ENCODE peak calls at places on chromosomes 1 and 21, in five cellular contexts. U is SK-N-SH, K is K562, T is GM12878, I is A549. H is an unnamed sample.

GRCh38 chr1:167935252-167936067 is 1.0 kb upstream of the DCAF6 start:
- DNase-seq in K (peak), T (no peak), I (peak), U (peak), H (peak)

GRCh38 chr1:94646786-94647555 is 105.4 kb upstream of the F3 start:
- DNase-seq in T (no peak), I (no peak), K (no peak), U (no peak), H (peak)

GRCh38 chr1:147600119-147601111 is 59.1 kb downstream of the BCL9 start:
- DNase-seq in K (peak), I (peak), T (no peak), U (no peak), H (peak)

GRCh38 chr21:16829532-16829931 is 683.3 kb upstream of the CXADR start:
- DNase-seq in K (no peak), T (no peak), I (no peak), U (no peak), H (no peak)

GRCh38 chr1:158274797-158275196 is 14.9 kb upstream of the CD1C start:
- DNase-seq in I (no peak), T (no peak), K (no peak), U (no peak), H (no peak)

GRCh38 chr1:221478050-221478949 is 263.6 kb downstream of the DUSP10 start:
- DNase-seq in T (peak), U (peak), K (peak), I (peak), H (peak)

GRCh38 chr1:206568256-206568655 is 44.0 kb downstream of the EIF2D start:
- DNase-seq in I (no peak), T (no peak), U (no peak), K (no peak), H (no peak)

GRCh38 chr1:153946622-153947246 is at the start of gene DENND4B:
- DNase-seq in K (peak), I (peak), T (no peak), U (peak), H (peak)

GRCh38 chr1:31133368-31133767 is 67.9 kb upstream of the PUM1 start:
- DNase-seq in T (no peak), I (no peak), U (no peak), K (no peak), H (no peak)

GRCh38 chr1:228210076-228210651 is 2.3 kb downstream of the OBSCN start:
- DNase-seq in I (peak), T (no peak), U (no peak), K (no peak), H (no peak)

GRCh38 chr1:100482748-100483147 is 55.2 kb upstream of the GPR88 start:
- DNase-seq in K (no peak), T (no peak), U (no peak), I (no peak), H (no peak)

GRCh38 chr1:100482167-100482566 is 55.8 kb upstream of the GPR88 start:
- DNase-seq in K (no peak), I (no peak), T (no peak), U (no peak), H (no peak)

GRCh38 chr1:100479620-100480338 is 58.2 kb upstream of the GPR88 start:
- DNase-seq in K (no peak), I (no peak), U (no peak), T (no peak), H (no peak)

GRCh38 chr1:100483230-100483629 is 54.7 kb upstream of the GPR88 start:
- DNase-seq in T (no peak), K (no peak), I (no peak), U (no peak), H (no peak)

GRCh38 chr1:100481320-100481719 is 56.6 kb upstream of the GPR88 start:
- DNase-seq in U (no peak), K (no peak), I (no peak), T (no peak), H (no peak)
- TF ChIP-seq RCOR1 in U (no peak), K (no peak), I (no peak), T (no peak), H (no peak)

GRCh38 chr1:81976539-81976938 is 175.8 kb downstream of the ADGRL2 start:
- DNase-seq in I (no peak), U (no peak), K (no peak), T (no peak), H (no peak)

GRCh38 chr1:81974222-81974841 is 173.6 kb downstream of the ADGRL2 start:
- DNase-seq in K (no peak), I (no peak), U (no peak), T (no peak), H (no peak)

GRCh38 chr1:81982523-81982922 is 181.8 kb downstream of the ADGRL2 start:
- DNase-seq in K (no peak), U (no peak), I (no peak), T (no peak), H (no peak)

GRCh38 chr1:81974883-81975555 is 174.3 kb downstream of the ADGRL2 start:
- DNase-seq in K (no peak), T (no peak), I (no peak), U (no peak), H (no peak)

DNA sequence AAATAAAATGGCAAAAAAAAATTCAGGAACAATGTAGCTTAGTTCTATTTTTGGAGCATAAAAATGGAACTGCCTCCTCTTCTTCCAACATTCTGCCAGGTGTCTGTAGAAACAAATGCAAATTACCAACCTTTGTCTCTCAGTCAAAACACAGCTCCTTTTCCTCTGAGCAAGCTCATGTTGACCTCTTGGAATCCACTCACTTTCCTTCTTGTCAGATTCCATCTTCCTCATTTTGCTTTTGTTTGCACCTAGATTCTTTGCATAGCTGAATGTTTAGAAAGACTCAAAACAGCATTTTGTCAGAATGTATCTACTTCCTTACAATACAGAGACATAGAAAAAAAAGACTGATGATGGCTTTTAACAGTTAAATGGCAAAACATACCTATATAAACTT is 178.2 kb downstream of the ADGRL2 start:
- DNase-seq in U (no peak), T (no peak), I (no peak), K (no peak), H (no peak)
- TF ChIP-seq RCOR1 in U (no peak), T (no peak), I (no peak), K (no peak), H (no peak)

GRCh38 chr1:216186816-216187215 is 236.4 kb downstream of the USH2A start:
- DNase-seq in U (no peak), K (no peak), T (no peak), I (no peak), H (peak)
- TF ChIP-seq RCOR1 in U (no peak), K (no peak), T (no peak), I (no peak), H (no peak)

DNA sequence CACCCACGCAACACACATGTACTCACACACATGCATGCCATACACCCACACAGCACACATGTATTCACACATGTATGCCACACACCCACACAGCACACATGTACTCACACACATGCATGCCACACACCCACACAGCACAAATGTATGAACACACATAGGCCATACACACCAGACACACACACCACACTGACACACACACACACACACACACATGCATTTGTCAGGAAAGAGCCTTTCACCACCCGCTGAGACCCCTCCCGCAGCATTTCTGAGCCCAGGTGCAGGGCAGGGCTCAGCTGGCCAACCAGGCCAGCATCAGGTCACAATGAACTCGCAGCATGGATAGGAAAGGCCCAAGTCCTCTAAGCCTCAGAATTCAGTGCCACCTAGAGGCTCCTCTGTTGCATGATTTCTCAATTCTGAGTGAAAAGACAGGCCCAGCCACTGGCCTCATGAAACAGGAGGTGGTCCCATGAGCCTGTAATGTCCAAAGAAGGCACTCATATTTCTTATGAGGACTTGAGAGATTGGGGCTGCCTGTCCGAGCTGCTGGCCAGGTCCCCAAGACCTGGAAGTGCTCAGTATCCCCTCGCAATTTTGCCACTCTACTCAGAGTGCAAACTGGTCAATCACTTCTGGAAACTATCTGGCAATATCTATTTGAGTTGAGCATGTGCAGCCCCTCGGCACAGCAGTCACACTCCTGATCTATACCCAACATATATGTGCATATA is 57.3 kb downstream of the PSMG1 start:
- DNase-seq in I (no peak), U (peak), T (no peak), K (peak), H (peak)
- TF ChIP-seq RCOR1 in I (no peak), U (no peak), T (no peak), K (no peak), H (no peak)

DNA sequence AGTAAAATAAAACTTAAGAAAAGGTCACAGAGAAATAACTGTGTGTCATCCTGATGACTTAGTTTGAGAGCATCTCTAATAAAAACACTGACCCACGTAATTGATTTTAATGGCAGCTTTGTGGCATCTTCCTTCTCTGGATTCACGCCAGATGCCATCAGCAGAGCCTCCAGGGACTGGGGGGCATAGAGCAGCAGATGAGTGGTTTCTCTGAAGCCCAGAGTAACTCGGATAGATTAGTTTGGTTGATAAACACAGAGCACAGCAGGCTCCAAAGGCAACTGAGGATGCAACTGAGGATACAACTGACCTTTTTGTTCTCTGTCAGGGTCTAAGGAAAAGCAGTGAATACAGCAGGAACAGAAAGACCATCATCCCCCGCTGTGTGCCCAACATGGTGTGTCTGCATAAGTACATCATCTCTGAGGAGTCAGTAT is 180.8 kb downstream of the RPS6KC1 start:
- DNase-seq in I (no peak), K (no peak), U (peak), T (no peak), H (peak)
- TF ChIP-seq RCOR1 in I (no peak), K (no peak), U (peak), T (no peak), H (no peak)

GRCh38 chr1:62437273-62437945 is 560 bp downstream of the USP1 start:
- DNase-seq in K (no peak), U (no peak), T (no peak), I (no peak), H (no peak)
- TF ChIP-seq RCOR1 in K (no peak), U (no peak), T (no peak), I (no peak), H (no peak)

GRCh38 chr1:176604461-176604860 is 141.5 kb downstream of the PAPPA2 start:
- DNase-seq in U (no peak), T (no peak), K (no peak), I (no peak), H (no peak)

GRCh38 chr1:176601358-176601757 is 138.4 kb downstream of the PAPPA2 start:
- DNase-seq in T (no peak), I (no peak), K (no peak), U (peak), H (no peak)

GRCh38 chr1:176603696-176604095 is 140.7 kb downstream of the PAPPA2 start:
- DNase-seq in U (no peak), K (no peak), I (no peak), T (no peak), H (no peak)

GRCh38 chr1:176602388-176603004 is 139.5 kb downstream of the PAPPA2 start:
- DNase-seq in U (no peak), T (no peak), I (no peak), K (no peak), H (no peak)

DNA sequence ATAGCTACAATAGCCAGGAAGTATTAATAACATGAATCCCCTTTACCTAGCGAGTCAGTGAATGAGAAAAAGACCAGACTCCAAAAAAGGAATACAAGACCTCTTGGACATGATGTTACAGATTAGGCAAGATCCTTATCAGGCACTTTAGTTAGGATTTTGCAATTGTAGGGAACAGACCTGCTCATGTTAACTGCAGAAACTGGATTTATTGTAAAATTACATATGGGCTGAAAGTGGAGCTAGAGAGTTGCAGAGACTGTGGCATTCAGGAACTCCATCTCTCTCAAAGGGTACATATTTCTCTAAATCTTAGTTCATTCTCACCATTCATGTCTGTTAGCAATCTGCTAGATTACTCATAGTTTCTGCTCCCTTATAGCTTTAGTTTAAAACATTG is 142.2 kb downstream of the PAPPA2 start:
- DNase-seq in T (no peak), U (no peak), I (no peak), K (no peak), H (no peak)
- TF ChIP-seq RCOR1 in T (no peak), U (no peak), I (no peak), K (no peak), H (no peak)

H was measured in IMR-90.